ENCODE peak calls at places on chromosomes 7 and 10, in four cellular contexts. One of them, this sample, is unnamed.
A peak's percentile ranks its signal among the peaks of the same experiment; 100 is the strongest.

GRCh38 chr10:74255214-74255613 is 104.2 kb downstream of the ADK start:
- DNase-seq in HFF-Myc: no peak
- DNase-seq in fibroblast of the aortic adventitia: no peak
- DNase-seq in nephron progenitor cell: no peak
- DNase-seq in this sample: no peak

GRCh38 chr7:109821156-109821555 is 1251.5 kb downstream of the DNAJB9 start:
- DNase-seq in nephron progenitor cell: no peak
- DNase-seq in fibroblast of the aortic adventitia: no peak
- DNase-seq in HFF-Myc: no peak
- DNase-seq in this sample: no peak

GRCh38 chr7:108415821-108416536 is 40.3 kb downstream of the NRCAM start:
- DNase-seq in fibroblast of the aortic adventitia: peak; percentile 70
- DNase-seq in HFF-Myc: no peak
- DNase-seq in nephron progenitor cell: no peak
- DNase-seq in this sample: no peak

GRCh38 chr10:104209575-104210198 is 22.5 kb downstream of the CFAP43 start:
- DNase-seq in fibroblast of the aortic adventitia: peak; percentile 60
- DNase-seq in nephron progenitor cell: peak; percentile 34
- DNase-seq in HFF-Myc: no peak
- DNase-seq in this sample: peak; percentile 39

GRCh38 chr10:14779053-14779649 is 4.5 kb upstream of the FAM107B start:
- DNase-seq in nephron progenitor cell: no peak
- DNase-seq in HFF-Myc: no peak
- DNase-seq in fibroblast of the aortic adventitia: peak; percentile 37
- DNase-seq in this sample: peak; percentile 80

GRCh38 chr7:99036531-99037175 is 107.3 kb downstream of the SMURF1 start:
- DNase-seq in HFF-Myc: no peak
- DNase-seq in nephron progenitor cell: peak; percentile 37
- DNase-seq in fibroblast of the aortic adventitia: peak; percentile 96
- DNase-seq in this sample: peak; percentile 65

GRCh38 chr7:69365588-69366241 is 232.6 kb upstream of the AUTS2 start:
- DNase-seq in nephron progenitor cell: peak; percentile 43
- DNase-seq in fibroblast of the aortic adventitia: peak; percentile 18
- DNase-seq in HFF-Myc: no peak
- DNase-seq in this sample: no peak

GRCh38 chr10:4981722-4982471 is 18.7 kb downstream of the AKR1C1 start:
- DNase-seq in fibroblast of the aortic adventitia: peak; percentile 61
- DNase-seq in nephron progenitor cell: peak; percentile 2
- DNase-seq in HFF-Myc: no peak
- DNase-seq in this sample: peak; percentile 37

GRCh38 chr10:30818010-30818660 is 188.6 kb upstream of the LYZL2 start:
- DNase-seq in HFF-Myc: no peak
- DNase-seq in nephron progenitor cell: peak; percentile 40
- DNase-seq in fibroblast of the aortic adventitia: peak; percentile 69
- DNase-seq in this sample: peak; percentile 58

GRCh38 chr10:124011464-124011863 is 81.9 kb downstream of the CHST15 start:
- DNase-seq in nephron progenitor cell: no peak
- DNase-seq in HFF-Myc: no peak
- DNase-seq in fibroblast of the aortic adventitia: no peak
- DNase-seq in this sample: no peak

GRCh38 chr7:137983308-137984008 is 18.4 kb downstream of the CREB3L2 start:
- DNase-seq in fibroblast of the aortic adventitia: no peak
- DNase-seq in HFF-Myc: no peak
- DNase-seq in nephron progenitor cell: no peak
- DNase-seq in this sample: no peak

GRCh38 chr7:30595461-30596042 is 874 bp downstream of the GARS1 start:
- DNase-seq in nephron progenitor cell: no peak
- DNase-seq in HFF-Myc: no peak
- DNase-seq in fibroblast of the aortic adventitia: peak; percentile 28
- DNase-seq in this sample: no peak

GRCh38 chr10:48649349-48649944 is 35.2 kb upstream of the WDFY4 start:
- DNase-seq in fibroblast of the aortic adventitia: no peak
- DNase-seq in HFF-Myc: no peak
- DNase-seq in nephron progenitor cell: no peak
- DNase-seq in this sample: no peak
- TF ChIP-seq CTCF in fibroblast of the aortic adventitia: peak; percentile 23
- TF ChIP-seq CTCF in HFF-Myc: no peak
- TF ChIP-seq CTCF in nephron progenitor cell: no peak
- TF ChIP-seq CTCF in this sample: no peak

DNA sequence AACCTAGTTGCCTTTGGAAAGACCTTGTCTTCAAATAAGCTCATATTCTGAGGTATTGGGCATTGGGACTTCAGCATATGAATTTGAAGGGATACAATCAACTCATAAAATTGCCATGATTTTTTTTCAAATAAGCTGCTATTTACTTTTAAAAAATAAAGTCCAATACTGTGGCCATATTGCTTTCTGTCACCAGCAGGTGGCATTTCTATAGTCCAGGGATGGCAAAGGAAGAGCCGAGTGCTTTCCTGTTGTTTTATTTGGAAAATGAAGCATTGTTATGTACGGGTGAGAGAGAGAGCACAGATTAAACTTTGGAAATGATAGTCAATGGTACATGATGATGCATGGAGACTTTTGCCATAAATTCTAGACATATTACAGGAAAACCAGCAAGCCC is 104.1 kb upstream of the DPP6 start:
- DNase-seq in nephron progenitor cell: no peak
- DNase-seq in fibroblast of the aortic adventitia: no peak
- DNase-seq in HFF-Myc: no peak
- DNase-seq in this sample: no peak
- TF ChIP-seq CTCF in nephron progenitor cell: no peak
- TF ChIP-seq CTCF in fibroblast of the aortic adventitia: no peak
- TF ChIP-seq CTCF in HFF-Myc: no peak
- TF ChIP-seq CTCF in this sample: no peak

GRCh38 chr10:126256864-126257263 is 131.4 kb downstream of the ADAM12 start:
- DNase-seq in HFF-Myc: no peak
- DNase-seq in nephron progenitor cell: peak; percentile 16
- DNase-seq in fibroblast of the aortic adventitia: no peak
- DNase-seq in this sample: no peak
- TF ChIP-seq CTCF in HFF-Myc: peak; percentile 24
- TF ChIP-seq CTCF in nephron progenitor cell: peak; percentile 21
- TF ChIP-seq CTCF in fibroblast of the aortic adventitia: no peak
- TF ChIP-seq CTCF in this sample: no peak

DNA sequence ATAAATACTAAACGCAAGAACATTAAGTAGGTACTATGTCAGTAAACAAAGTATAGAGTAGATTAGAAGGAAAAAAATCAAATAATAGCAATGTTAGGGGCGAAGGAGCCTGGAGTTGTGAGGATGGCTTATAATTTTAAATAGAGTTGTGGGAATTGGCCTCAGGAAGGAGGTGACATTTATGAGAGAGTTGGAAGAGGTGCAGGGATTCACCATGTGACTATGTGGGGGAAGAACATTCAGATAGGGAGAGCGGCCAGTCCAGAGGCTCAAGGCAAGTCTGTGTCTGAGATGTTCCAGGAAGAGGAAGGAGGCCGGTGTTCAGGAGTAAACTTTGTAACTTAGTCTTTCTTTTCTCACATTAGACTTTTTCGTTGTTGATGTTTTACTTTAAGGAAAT is 778.6 kb upstream of the C7orf33 start:
- DNase-seq in fibroblast of the aortic adventitia: no peak
- DNase-seq in HFF-Myc: no peak
- DNase-seq in nephron progenitor cell: no peak
- DNase-seq in this sample: no peak
- TF ChIP-seq CTCF in fibroblast of the aortic adventitia: no peak
- TF ChIP-seq CTCF in HFF-Myc: no peak
- TF ChIP-seq CTCF in nephron progenitor cell: no peak
- TF ChIP-seq CTCF in this sample: no peak

DNA sequence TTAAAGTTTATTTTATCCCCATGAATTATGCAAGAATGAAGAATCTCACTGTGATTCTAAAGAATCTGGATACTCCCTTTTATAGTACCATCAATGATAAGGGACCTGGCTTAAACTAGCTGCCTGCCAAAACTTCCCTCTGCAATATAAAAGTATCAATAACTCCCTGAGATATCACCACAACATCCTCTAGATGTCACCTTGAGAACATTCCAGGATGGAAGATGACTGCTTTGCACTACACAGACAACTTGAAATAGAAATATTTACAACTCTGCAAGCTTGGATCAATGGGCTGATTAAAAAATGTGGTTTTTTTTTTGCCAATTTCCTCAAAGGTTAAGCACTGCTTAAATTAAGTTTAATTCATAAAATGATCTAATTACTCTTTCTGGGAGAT is 142.0 kb downstream of the SLC25A13 start:
- DNase-seq in HFF-Myc: no peak
- DNase-seq in fibroblast of the aortic adventitia: peak; percentile 36
- DNase-seq in nephron progenitor cell: no peak
- DNase-seq in this sample: peak; percentile 10
- TF ChIP-seq CTCF in HFF-Myc: no peak
- TF ChIP-seq CTCF in fibroblast of the aortic adventitia: peak; percentile 21
- TF ChIP-seq CTCF in nephron progenitor cell: no peak
- TF ChIP-seq CTCF in this sample: peak; percentile 20

GRCh38 chr7:1192171-1192676 is 32.2 kb upstream of the ZFAND2A start:
- DNase-seq in fibroblast of the aortic adventitia: peak; percentile 69
- DNase-seq in nephron progenitor cell: no peak
- DNase-seq in HFF-Myc: no peak
- DNase-seq in this sample: peak; percentile 95
- TF ChIP-seq CTCF in fibroblast of the aortic adventitia: no peak
- TF ChIP-seq CTCF in nephron progenitor cell: no peak
- TF ChIP-seq CTCF in HFF-Myc: no peak
- TF ChIP-seq CTCF in this sample: no peak